ENCODE peak calls at places on chromosomes 7 and 10, in nine cellular contexts. One of them, this sample, is unnamed.

GRCh38 chr10:3660753-3661152 is 124.3 kb downstream of the KLF6 start:
- DNase-seq in fibroblast of lung: no peak
- DNase-seq in small intestine: no peak
- DNase-seq in A673: no peak
- DNase-seq in HL-60: no peak
- DNase-seq in tibial nerve: no peak
- DNase-seq in sigmoid colon: no peak
- DNase-seq in neural progenitor cell: no peak
- DNase-seq in foreskin keratinocyte: no peak
- DNase-seq in this sample: no peak

GRCh38 chr10:24849051-24849450 is 103.4 kb downstream of the PRTFDC1 start:
- DNase-seq in fibroblast of lung: peak
- DNase-seq in HL-60: no peak
- DNase-seq in sigmoid colon: no peak
- DNase-seq in tibial nerve: no peak
- DNase-seq in A673: peak
- DNase-seq in foreskin keratinocyte: peak
- DNase-seq in small intestine: peak
- DNase-seq in neural progenitor cell: no peak
- DNase-seq in this sample: no peak

GRCh38 chr10:78427497-78428031 is 393.9 kb downstream of the RPS24 start:
- DNase-seq in A673: no peak
- DNase-seq in foreskin keratinocyte: no peak
- DNase-seq in fibroblast of lung: no peak
- DNase-seq in HL-60: no peak
- DNase-seq in sigmoid colon: peak
- DNase-seq in neural progenitor cell: no peak
- DNase-seq in tibial nerve: no peak
- DNase-seq in small intestine: no peak
- DNase-seq in this sample: no peak

GRCh38 chr7:98200364-98200763 is 10.9 kb upstream of the BHLHA15 start:
- DNase-seq in neural progenitor cell: no peak
- DNase-seq in HL-60: no peak
- DNase-seq in foreskin keratinocyte: no peak
- DNase-seq in small intestine: no peak
- DNase-seq in fibroblast of lung: no peak
- DNase-seq in sigmoid colon: no peak
- DNase-seq in tibial nerve: no peak
- DNase-seq in A673: no peak
- DNase-seq in this sample: no peak

GRCh38 chr10:22433875-22434274 is 88.6 kb downstream of the SPAG6 start:
- DNase-seq in fibroblast of lung: peak
- DNase-seq in small intestine: no peak
- DNase-seq in sigmoid colon: no peak
- DNase-seq in A673: peak
- DNase-seq in HL-60: peak
- DNase-seq in foreskin keratinocyte: peak
- DNase-seq in tibial nerve: no peak
- DNase-seq in neural progenitor cell: no peak
- DNase-seq in this sample: peak

GRCh38 chr10:117373848-117374505 is 1.3 kb downstream of the PDZD8 start:
- DNase-seq in A673: peak
- DNase-seq in neural progenitor cell: peak
- DNase-seq in fibroblast of lung: peak
- DNase-seq in tibial nerve: no peak
- DNase-seq in sigmoid colon: peak
- DNase-seq in HL-60: no peak
- DNase-seq in small intestine: peak
- DNase-seq in foreskin keratinocyte: peak
- DNase-seq in this sample: peak

GRCh38 chr10:124886195-124886594 is 55.7 kb upstream of the ZRANB1 start:
- DNase-seq in tibial nerve: no peak
- DNase-seq in sigmoid colon: no peak
- DNase-seq in neural progenitor cell: no peak
- DNase-seq in HL-60: no peak
- DNase-seq in fibroblast of lung: peak
- DNase-seq in small intestine: no peak
- DNase-seq in A673: no peak
- DNase-seq in foreskin keratinocyte: no peak
- DNase-seq in this sample: no peak

GRCh38 chr10:102434251-102434913 is 2.0 kb upstream of the CUEDC2 start:
- DNase-seq in HL-60: peak
- DNase-seq in tibial nerve: no peak
- DNase-seq in sigmoid colon: no peak
- DNase-seq in small intestine: no peak
- DNase-seq in A673: no peak
- DNase-seq in fibroblast of lung: peak
- DNase-seq in foreskin keratinocyte: no peak
- DNase-seq in neural progenitor cell: no peak
- DNase-seq in this sample: no peak

GRCh38 chr10:42769653-42770052 is 12.9 kb upstream of the BMS1 start:
- DNase-seq in fibroblast of lung: no peak
- DNase-seq in sigmoid colon: no peak
- DNase-seq in neural progenitor cell: no peak
- DNase-seq in foreskin keratinocyte: no peak
- DNase-seq in small intestine: peak
- DNase-seq in HL-60: no peak
- DNase-seq in tibial nerve: no peak
- DNase-seq in A673: no peak
- DNase-seq in this sample: no peak

GRCh38 chr10:22657566-22658190 is 56.7 kb downstream of the PIP4K2A start:
- DNase-seq in HL-60: no peak
- DNase-seq in A673: peak
- DNase-seq in foreskin keratinocyte: no peak
- DNase-seq in tibial nerve: no peak
- DNase-seq in neural progenitor cell: no peak
- DNase-seq in sigmoid colon: no peak
- DNase-seq in fibroblast of lung: peak
- DNase-seq in small intestine: no peak
- DNase-seq in this sample: no peak

GRCh38 chr7:48680996-48681395 is 243.4 kb upstream of the CDC14C start:
- DNase-seq in tibial nerve: no peak
- DNase-seq in HL-60: no peak
- DNase-seq in small intestine: no peak
- DNase-seq in foreskin keratinocyte: peak
- DNase-seq in sigmoid colon: no peak
- DNase-seq in fibroblast of lung: peak
- DNase-seq in A673: no peak
- DNase-seq in neural progenitor cell: peak
- DNase-seq in this sample: no peak

GRCh38 chr10:22713853-22714523 is 390 bp downstream of the PIP4K2A start:
- DNase-seq in sigmoid colon: peak
- DNase-seq in fibroblast of lung: peak
- DNase-seq in HL-60: no peak
- DNase-seq in A673: peak
- DNase-seq in tibial nerve: no peak
- DNase-seq in small intestine: no peak
- DNase-seq in neural progenitor cell: peak
- DNase-seq in foreskin keratinocyte: peak
- DNase-seq in this sample: peak

GRCh38 chr7:7201583-7202374 is 19.4 kb downstream of the C1GALT1 start:
- DNase-seq in foreskin keratinocyte: peak
- DNase-seq in A673: no peak
- DNase-seq in tibial nerve: no peak
- DNase-seq in sigmoid colon: no peak
- DNase-seq in small intestine: peak
- DNase-seq in neural progenitor cell: peak
- DNase-seq in fibroblast of lung: no peak
- DNase-seq in HL-60: no peak
- DNase-seq in this sample: peak

GRCh38 chr7:119228482-119228881 is 1004.0 kb downstream of the ANKRD7 start:
- DNase-seq in HL-60: no peak
- DNase-seq in neural progenitor cell: no peak
- DNase-seq in sigmoid colon: no peak
- DNase-seq in foreskin keratinocyte: peak
- DNase-seq in fibroblast of lung: no peak
- DNase-seq in small intestine: no peak
- DNase-seq in tibial nerve: no peak
- DNase-seq in A673: no peak
- DNase-seq in this sample: no peak

GRCh38 chr10:120616311-120616911 is 159.4 kb downstream of the PLPP4 start:
- DNase-seq in sigmoid colon: no peak
- DNase-seq in tibial nerve: no peak
- DNase-seq in A673: no peak
- DNase-seq in HL-60: no peak
- DNase-seq in foreskin keratinocyte: no peak
- DNase-seq in small intestine: no peak
- DNase-seq in fibroblast of lung: no peak
- DNase-seq in neural progenitor cell: no peak
- DNase-seq in this sample: no peak

DNA sequence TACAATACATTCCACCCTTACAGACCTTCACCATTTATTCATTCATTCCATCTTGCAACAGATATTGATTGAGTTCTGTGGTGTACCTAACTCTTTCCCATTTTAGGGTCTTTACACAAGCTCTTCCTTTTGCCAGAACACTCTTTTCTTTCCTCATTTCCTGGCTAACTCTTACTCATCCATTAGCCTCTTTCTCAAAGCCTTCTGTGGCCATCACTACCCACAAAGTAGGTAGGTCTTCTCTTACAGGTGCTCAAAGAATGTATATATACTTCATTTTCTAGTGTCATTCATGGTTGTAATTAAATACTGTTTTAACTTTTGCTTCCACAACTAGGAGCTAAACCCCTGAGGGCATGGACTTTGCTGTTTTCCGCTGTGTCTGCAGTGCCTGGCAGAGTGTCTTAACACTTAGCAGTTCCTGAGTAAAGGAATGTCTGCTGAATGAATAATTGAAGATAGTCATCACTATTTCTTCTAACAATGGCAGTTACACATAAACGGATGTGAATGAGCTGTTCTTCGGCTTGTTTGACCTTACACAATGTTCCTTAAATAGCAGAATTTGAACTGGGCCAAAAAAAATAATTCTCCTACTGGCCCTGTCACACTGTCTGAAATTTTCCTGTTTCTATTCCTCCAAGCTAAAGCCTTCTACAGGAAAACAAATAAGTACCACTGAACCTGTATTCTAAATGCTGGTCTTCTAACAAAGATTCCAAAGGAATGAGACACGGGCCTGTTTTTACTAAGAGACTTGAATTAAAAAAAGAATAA is 15.1 kb downstream of the BCAP29 start:
- DNase-seq in HL-60: no peak
- DNase-seq in tibial nerve: no peak
- DNase-seq in A673: no peak
- DNase-seq in neural progenitor cell: no peak
- DNase-seq in fibroblast of lung: peak
- DNase-seq in sigmoid colon: no peak
- DNase-seq in small intestine: no peak
- DNase-seq in foreskin keratinocyte: peak
- DNase-seq in this sample: no peak
- H3K27ac ChIP-seq in HL-60: no peak
- H3K27ac ChIP-seq in tibial nerve: peak
- H3K27ac ChIP-seq in A673: no peak
- H3K27ac ChIP-seq in neural progenitor cell: no peak
- H3K27ac ChIP-seq in fibroblast of lung: peak
- H3K27ac ChIP-seq in sigmoid colon: peak
- H3K27ac ChIP-seq in small intestine: no peak
- H3K27ac ChIP-seq in foreskin keratinocyte: no peak
- H3K27ac ChIP-seq in this sample: no peak

GRCh38 chr10:80509108-80509402 is 28.6 kb upstream of the SH2D4B start:
- DNase-seq in A673: no peak
- DNase-seq in foreskin keratinocyte: no peak
- DNase-seq in fibroblast of lung: no peak
- DNase-seq in HL-60: no peak
- DNase-seq in sigmoid colon: no peak
- DNase-seq in neural progenitor cell: no peak
- DNase-seq in small intestine: no peak
- DNase-seq in tibial nerve: no peak
- DNase-seq in this sample: no peak
- H3K27ac ChIP-seq in A673: no peak
- H3K27ac ChIP-seq in foreskin keratinocyte: peak
- H3K27ac ChIP-seq in fibroblast of lung: no peak
- H3K27ac ChIP-seq in HL-60: no peak
- H3K27ac ChIP-seq in sigmoid colon: no peak
- H3K27ac ChIP-seq in neural progenitor cell: no peak
- H3K27ac ChIP-seq in small intestine: no peak
- H3K27ac ChIP-seq in tibial nerve: no peak
- H3K27ac ChIP-seq in this sample: no peak

GRCh38 chr10:35427543-35427942 is 91.2 kb downstream of the CCNY start:
- DNase-seq in sigmoid colon: no peak
- DNase-seq in A673: no peak
- DNase-seq in neural progenitor cell: no peak
- DNase-seq in fibroblast of lung: no peak
- DNase-seq in small intestine: peak
- DNase-seq in foreskin keratinocyte: no peak
- DNase-seq in tibial nerve: no peak
- DNase-seq in HL-60: no peak
- DNase-seq in this sample: no peak

GRCh38 chr10:35425596-35425995 is 89.3 kb downstream of the CCNY start:
- DNase-seq in fibroblast of lung: no peak
- DNase-seq in sigmoid colon: no peak
- DNase-seq in A673: no peak
- DNase-seq in HL-60: no peak
- DNase-seq in foreskin keratinocyte: no peak
- DNase-seq in tibial nerve: no peak
- DNase-seq in small intestine: no peak
- DNase-seq in neural progenitor cell: no peak
- DNase-seq in this sample: no peak

GRCh38 chr10:35424680-35425285 is 88.5 kb downstream of the CCNY start:
- DNase-seq in small intestine: no peak
- DNase-seq in foreskin keratinocyte: no peak
- DNase-seq in tibial nerve: no peak
- DNase-seq in A673: no peak
- DNase-seq in fibroblast of lung: no peak
- DNase-seq in neural progenitor cell: no peak
- DNase-seq in HL-60: no peak
- DNase-seq in sigmoid colon: peak
- DNase-seq in this sample: no peak

GRCh38 chr10:35428521-35428920 is 92.2 kb downstream of the CCNY start:
- DNase-seq in sigmoid colon: no peak
- DNase-seq in foreskin keratinocyte: no peak
- DNase-seq in A673: no peak
- DNase-seq in HL-60: no peak
- DNase-seq in neural progenitor cell: no peak
- DNase-seq in small intestine: no peak
- DNase-seq in tibial nerve: no peak
- DNase-seq in fibroblast of lung: no peak
- DNase-seq in this sample: no peak

GRCh38 chr10:35426657-35427056 is 90.3 kb downstream of the CCNY start:
- DNase-seq in tibial nerve: no peak
- DNase-seq in small intestine: no peak
- DNase-seq in A673: no peak
- DNase-seq in sigmoid colon: no peak
- DNase-seq in foreskin keratinocyte: no peak
- DNase-seq in fibroblast of lung: no peak
- DNase-seq in HL-60: no peak
- DNase-seq in neural progenitor cell: no peak
- DNase-seq in this sample: no peak
- H3K27ac ChIP-seq in tibial nerve: peak
- H3K27ac ChIP-seq in small intestine: no peak
- H3K27ac ChIP-seq in A673: no peak
- H3K27ac ChIP-seq in sigmoid colon: peak
- H3K27ac ChIP-seq in foreskin keratinocyte: no peak
- H3K27ac ChIP-seq in fibroblast of lung: no peak
- H3K27ac ChIP-seq in HL-60: no peak
- H3K27ac ChIP-seq in neural progenitor cell: no peak
- H3K27ac ChIP-seq in this sample: no peak

DNA sequence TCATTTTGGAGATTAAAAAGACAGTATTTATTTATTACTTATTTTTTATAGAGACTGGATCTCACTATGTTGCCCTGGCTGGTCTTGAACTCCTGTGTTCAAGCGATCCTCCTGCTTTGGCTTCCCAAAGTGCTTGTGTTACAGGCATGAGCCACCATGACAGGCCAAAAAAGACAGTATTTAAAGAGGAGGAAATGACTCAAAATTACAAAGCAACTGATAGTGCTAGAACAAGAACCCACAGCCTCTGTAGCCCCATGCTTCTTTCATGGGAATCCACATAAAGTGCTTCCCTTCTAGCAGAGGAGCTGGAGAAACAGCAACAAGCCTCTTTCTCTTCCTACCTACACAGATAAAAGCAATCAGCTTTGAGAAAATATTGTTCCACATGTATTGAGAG is 230.7 kb upstream of the PODXL start:
- DNase-seq in tibial nerve: no peak
- DNase-seq in small intestine: no peak
- DNase-seq in A673: no peak
- DNase-seq in foreskin keratinocyte: no peak
- DNase-seq in HL-60: no peak
- DNase-seq in fibroblast of lung: no peak
- DNase-seq in sigmoid colon: no peak
- DNase-seq in neural progenitor cell: no peak
- DNase-seq in this sample: no peak
- H3K27ac ChIP-seq in tibial nerve: no peak
- H3K27ac ChIP-seq in small intestine: no peak
- H3K27ac ChIP-seq in A673: no peak
- H3K27ac ChIP-seq in foreskin keratinocyte: no peak
- H3K27ac ChIP-seq in HL-60: no peak
- H3K27ac ChIP-seq in fibroblast of lung: no peak
- H3K27ac ChIP-seq in sigmoid colon: no peak
- H3K27ac ChIP-seq in neural progenitor cell: no peak
- H3K27ac ChIP-seq in this sample: no peak

This sample was measured in SJCRH30.